ENCODE peak calls at places on chromosomes 6 and 20, in five cellular contexts. One of them, this sample, is unnamed.

GRCh38 chr6:111796310-111796918 is 76.8 kb downstream of the FYN start:
- DNase-seq in K562: no peak
- DNase-seq in SK-N-SH: no peak
- DNase-seq in GM12878: no peak
- DNase-seq in HepG2: no peak
- DNase-seq in this sample: no peak

GRCh38 chr6:161242779-161243693 is 30.8 kb downstream of the AGPAT4 start:
- DNase-seq in HepG2: no peak
- DNase-seq in K562: no peak
- DNase-seq in GM12878: no peak
- DNase-seq in SK-N-SH: no peak
- DNase-seq in this sample: no peak

GRCh38 chr6:156026543-156027268 is 571.1 kb upstream of the NOX3 start:
- DNase-seq in HepG2: no peak
- DNase-seq in GM12878: no peak
- DNase-seq in SK-N-SH: no peak
- DNase-seq in K562: no peak
- DNase-seq in this sample: no peak

GRCh38 chr20:48788486-48789072 is 39.2 kb downstream of the PREX1 start:
- DNase-seq in GM12878: peak; percentile 94
- DNase-seq in SK-N-SH: no peak
- DNase-seq in HepG2: no peak
- DNase-seq in K562: no peak
- DNase-seq in this sample: no peak

GRCh38 chr6:70520575-70520974 is 46.2 kb upstream of the SDHAF4 start:
- DNase-seq in HepG2: peak; percentile 3
- DNase-seq in GM12878: no peak
- DNase-seq in SK-N-SH: peak; percentile 9
- DNase-seq in K562: peak; percentile 7
- DNase-seq in this sample: peak; percentile 20

GRCh38 chr20:47113362-47114118 is 218.9 kb downstream of the EYA2 start:
- DNase-seq in SK-N-SH: no peak
- DNase-seq in GM12878: no peak
- DNase-seq in HepG2: peak; percentile 16
- DNase-seq in K562: no peak
- DNase-seq in this sample: no peak

GRCh38 chr6:82410151-82410621 is 46.6 kb downstream of the TPBG start:
- DNase-seq in K562: no peak
- DNase-seq in SK-N-SH: no peak
- DNase-seq in HepG2: no peak
- DNase-seq in GM12878: no peak
- DNase-seq in this sample: no peak

GRCh38 chr6:126600258-126600916 is 260.5 kb downstream of the CENPW start:
- DNase-seq in GM12878: no peak
- DNase-seq in SK-N-SH: no peak
- DNase-seq in HepG2: no peak
- DNase-seq in K562: no peak
- DNase-seq in this sample: no peak

GRCh38 chr6:71457883-71458282 is 169.3 kb downstream of the OGFRL1 start:
- DNase-seq in SK-N-SH: no peak
- DNase-seq in HepG2: no peak
- DNase-seq in GM12878: no peak
- DNase-seq in K562: no peak
- DNase-seq in this sample: no peak

GRCh38 chr20:18739785-18740184 is 73.8 kb upstream of the SCP2D1 start:
- DNase-seq in HepG2: no peak
- DNase-seq in SK-N-SH: peak; percentile 50
- DNase-seq in GM12878: no peak
- DNase-seq in K562: no peak
- DNase-seq in this sample: peak; percentile 12

GRCh38 chr6:29760328-29760727 is 37.1 kb downstream of the HLA-F start:
- DNase-seq in GM12878: no peak
- DNase-seq in HepG2: no peak
- DNase-seq in K562: no peak
- DNase-seq in SK-N-SH: no peak
- DNase-seq in this sample: no peak

GRCh38 chr6:134984821-134985220 is 34.9 kb upstream of the ALDH8A1 start:
- DNase-seq in SK-N-SH: no peak
- DNase-seq in HepG2: no peak
- DNase-seq in GM12878: no peak
- DNase-seq in K562: no peak
- DNase-seq in this sample: no peak
- TF ChIP-seq FOXM1 in SK-N-SH: no peak
- TF ChIP-seq FOXM1 in HepG2: no peak
- TF ChIP-seq FOXM1 in GM12878: no peak
- TF ChIP-seq FOXM1 in K562: no peak
- TF ChIP-seq FOXM1 in this sample: no peak

GRCh38 chr6:125191916-125192609 is 38.5 kb downstream of the TPD52L1 start:
- DNase-seq in GM12878: peak; percentile 7
- DNase-seq in HepG2: peak; percentile 51
- DNase-seq in K562: peak; percentile 73
- DNase-seq in SK-N-SH: peak; percentile 41
- DNase-seq in this sample: peak; percentile 83
- TF ChIP-seq FOXM1 in GM12878: no peak
- TF ChIP-seq FOXM1 in HepG2: no peak
- TF ChIP-seq FOXM1 in K562: peak; percentile 41
- TF ChIP-seq FOXM1 in SK-N-SH: no peak
- TF ChIP-seq FOXM1 in this sample: no peak

GRCh38 chr6:1962201-1962600 is 283.2 kb downstream of the GMDS start:
- DNase-seq in HepG2: no peak
- DNase-seq in SK-N-SH: no peak
- DNase-seq in K562: no peak
- DNase-seq in GM12878: no peak
- DNase-seq in this sample: no peak
- TF ChIP-seq FOXM1 in HepG2: no peak
- TF ChIP-seq FOXM1 in SK-N-SH: no peak
- TF ChIP-seq FOXM1 in K562: no peak
- TF ChIP-seq FOXM1 in GM12878: no peak
- TF ChIP-seq FOXM1 in this sample: no peak

GRCh38 chr6:167537816-167538215 is 212.9 kb downstream of the TTLL2 start:
- DNase-seq in GM12878: no peak
- DNase-seq in K562: no peak
- DNase-seq in HepG2: no peak
- DNase-seq in SK-N-SH: no peak
- DNase-seq in this sample: no peak
- TF ChIP-seq FOXM1 in GM12878: no peak
- TF ChIP-seq FOXM1 in K562: no peak
- TF ChIP-seq FOXM1 in HepG2: no peak
- TF ChIP-seq FOXM1 in SK-N-SH: no peak
- TF ChIP-seq FOXM1 in this sample: no peak

GRCh38 chr6:79455446-79455845 is 81.8 kb downstream of the LCA5 start:
- DNase-seq in GM12878: no peak
- DNase-seq in SK-N-SH: no peak
- DNase-seq in HepG2: no peak
- DNase-seq in K562: no peak
- DNase-seq in this sample: no peak
- TF ChIP-seq FOXM1 in GM12878: no peak
- TF ChIP-seq FOXM1 in SK-N-SH: no peak
- TF ChIP-seq FOXM1 in HepG2: no peak
- TF ChIP-seq FOXM1 in K562: no peak
- TF ChIP-seq FOXM1 in this sample: no peak

GRCh38 chr6:52346503-52346902 is 15.4 kb upstream of the PAQR8 start:
- DNase-seq in HepG2: no peak
- DNase-seq in K562: no peak
- DNase-seq in SK-N-SH: no peak
- DNase-seq in GM12878: no peak
- DNase-seq in this sample: no peak

GRCh38 chr6:52351879-52352238 is 10.1 kb upstream of the PAQR8 start:
- DNase-seq in HepG2: no peak
- DNase-seq in SK-N-SH: no peak
- DNase-seq in K562: no peak
- DNase-seq in GM12878: no peak
- DNase-seq in this sample: no peak

GRCh38 chr6:52356017-52356416 is 5.9 kb upstream of the PAQR8 start:
- DNase-seq in SK-N-SH: no peak
- DNase-seq in HepG2: no peak
- DNase-seq in K562: no peak
- DNase-seq in GM12878: no peak
- DNase-seq in this sample: no peak

DNA sequence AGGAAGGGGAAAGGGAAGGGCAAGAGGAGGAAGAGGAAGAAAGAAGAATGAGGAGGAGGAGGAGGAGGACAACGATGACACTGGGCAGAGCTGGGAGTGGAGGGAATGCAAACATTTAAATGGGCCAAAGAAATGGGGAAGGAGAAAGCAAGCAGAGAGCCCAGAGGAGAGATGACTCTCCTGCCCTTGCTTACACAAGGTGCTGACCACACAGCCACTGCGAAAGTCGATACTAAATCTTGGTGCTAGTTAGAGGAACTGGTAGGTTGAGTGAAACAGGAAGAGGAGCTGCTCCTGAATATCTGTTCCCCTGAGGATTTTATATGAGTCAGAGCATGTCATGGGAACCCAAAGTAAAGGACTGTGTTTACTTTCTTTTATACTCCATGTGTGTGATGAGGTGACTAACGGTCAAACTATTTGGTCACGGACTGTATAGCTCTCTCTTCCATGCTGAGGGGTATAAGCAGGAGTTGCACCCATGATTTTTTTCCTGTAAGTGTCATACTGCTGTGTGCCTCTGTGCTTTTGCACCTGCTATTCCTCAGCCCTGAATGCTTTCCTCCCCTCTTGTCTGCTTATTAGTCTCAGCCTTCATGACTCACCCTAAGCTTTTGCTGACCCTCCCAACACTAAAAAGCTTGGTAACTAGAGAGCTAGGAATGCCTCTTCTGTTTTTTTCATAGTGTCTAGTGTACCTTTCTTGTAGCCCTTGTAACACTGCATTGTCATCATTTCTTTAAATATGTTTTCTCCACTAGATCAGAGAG is 9.5 kb upstream of the PAQR8 start:
- DNase-seq in HepG2: peak; percentile 98
- DNase-seq in K562: no peak
- DNase-seq in SK-N-SH: no peak
- DNase-seq in GM12878: peak; percentile 79
- DNase-seq in this sample: no peak
- TF ChIP-seq FOXM1 in HepG2: no peak
- TF ChIP-seq FOXM1 in K562: no peak
- TF ChIP-seq FOXM1 in SK-N-SH: no peak
- TF ChIP-seq FOXM1 in GM12878: peak; percentile 58
- TF ChIP-seq FOXM1 in this sample: no peak